ENCODE peak calls at places on chromosome 10, in four cellular contexts. J is lung, E is colonic mucosa, V is right lobe of liver. Z is an unnamed sample.

GRCh38 chr10:27072436-27073114 is 27.7 kb downstream of the ANKRD26 start:
- DNase-seq in V (no peak), E (no peak), J (no peak), Z (no peak)

GRCh38 chr10:30199376-30200018 is 140.1 kb upstream of the JCAD start:
- DNase-seq in J (no peak), E (no peak), V (no peak), Z (no peak)

GRCh38 chr10:59354434-59354833 is 7.9 kb downstream of the FAM13C start:
- DNase-seq in V (no peak), J (no peak), E (no peak), Z (no peak)

GRCh38 chr10:45006631-45007030 is 5.9 kb downstream of the ZNF22 start:
- DNase-seq in V (no peak), J (no peak), E (no peak), Z (no peak)

GRCh38 chr10:24406809-24407483 is 198.0 kb downstream of the KIAA1217 start:
- DNase-seq in V (no peak), E (no peak), J (no peak), Z (no peak)

GRCh38 chr10:83941189-83941588 is 198.1 kb upstream of the GHITM start:
- DNase-seq in V (no peak), J (no peak), E (no peak), Z (no peak)

GRCh38 chr10:97089209-97089865 is 96.4 kb downstream of the SLIT1 start:
- DNase-seq in J (no peak), E (no peak), V (no peak), Z (no peak)

GRCh38 chr10:1085258-1085657 is 29.1 kb downstream of the WDR37 start:
- DNase-seq in V (no peak), E (no peak), J (no peak), Z (no peak)

GRCh38 chr10:53491774-53492173 is 719.2 kb upstream of the MBL2 start:
- DNase-seq in V (no peak), E (no peak), J (no peak), Z (no peak)

GRCh38 chr10:126147866-126148578 is 240.3 kb downstream of the ADAM12 start:
- DNase-seq in J (no peak), V (no peak), E (peak), Z (peak)

GRCh38 chr10:110821508-110821907 is 50.2 kb upstream of the PDCD4 start:
- DNase-seq in V (no peak), E (peak), J (no peak), Z (no peak)

GRCh38 chr10:28676297-28676967 is 889 bp upstream of the BAMBI start:
- DNase-seq in E (no peak), V (no peak), J (no peak), Z (no peak)

GRCh38 chr10:28679941-28680752 is 2.8 kb downstream of the BAMBI start:
- DNase-seq in E (peak), J (no peak), V (peak), Z (no peak)

GRCh38 chr10:28678687-28679457 is 1.6 kb downstream of the BAMBI start:
- DNase-seq in E (peak), V (no peak), J (no peak), Z (no peak)

GRCh38 chr10:28676968-28677888 is at the start of gene BAMBI:
- DNase-seq in E (peak), J (peak), V (peak), Z (peak)

GRCh38 chr10:28677889-28678686 is 767 bp downstream of the BAMBI start:
- DNase-seq in V (peak), E (peak), J (no peak), Z (no peak)
- H3K4me3 ChIP-seq in V (peak), E (peak), J (peak), Z (peak)

GRCh38 chr10:47165711-47166404 is 134.1 kb upstream of the GDF10 start:
- DNase-seq in J (peak), V (peak), E (no peak), Z (peak)
- H3K4me3 ChIP-seq in J (no peak), V (no peak), E (peak), Z (peak)

DNA sequence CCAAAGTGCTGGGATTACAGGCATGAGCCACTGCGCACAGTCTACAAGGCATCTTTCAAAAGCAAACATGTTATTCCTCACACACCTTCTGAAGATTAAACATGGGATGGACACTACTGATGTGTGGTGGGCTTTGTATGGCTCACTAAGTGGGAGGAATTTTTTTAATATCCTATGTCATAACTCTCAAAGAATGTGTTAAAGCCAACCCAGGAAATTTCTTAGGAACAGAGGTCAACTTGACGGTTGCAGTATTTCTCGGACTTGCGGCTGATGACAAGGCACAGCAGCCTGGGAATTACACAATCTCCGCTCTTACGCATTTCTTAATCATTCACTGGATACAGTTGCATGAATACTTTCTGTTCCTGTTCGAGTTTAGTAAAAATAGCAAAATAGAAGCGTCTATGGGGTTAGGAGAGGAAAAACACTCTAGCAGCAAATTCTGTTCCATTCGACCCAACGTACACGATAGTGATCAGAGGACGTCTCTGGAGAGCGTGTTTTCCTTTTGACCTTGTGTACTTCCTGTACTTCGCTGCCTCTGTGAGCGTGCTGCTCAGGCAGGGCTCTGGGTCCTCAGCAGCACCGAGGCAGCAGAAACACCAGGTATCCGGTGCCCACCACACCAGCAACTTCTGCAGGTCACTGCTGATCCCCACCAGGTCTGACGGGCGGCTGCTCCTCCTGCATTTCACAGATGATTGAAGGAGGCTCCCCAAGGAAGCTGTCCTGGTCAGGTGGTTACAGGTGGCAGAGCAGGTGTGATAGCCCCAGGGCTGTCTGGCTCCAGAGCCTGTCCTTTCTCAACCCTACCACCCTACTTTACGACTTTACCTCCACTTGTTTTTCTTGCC is 26.4 kb upstream of the SRGN start:
- DNase-seq in V (peak), E (peak), J (peak), Z (peak)
- H3K4me3 ChIP-seq in V (no peak), E (peak), J (no peak), Z (peak)

DNA sequence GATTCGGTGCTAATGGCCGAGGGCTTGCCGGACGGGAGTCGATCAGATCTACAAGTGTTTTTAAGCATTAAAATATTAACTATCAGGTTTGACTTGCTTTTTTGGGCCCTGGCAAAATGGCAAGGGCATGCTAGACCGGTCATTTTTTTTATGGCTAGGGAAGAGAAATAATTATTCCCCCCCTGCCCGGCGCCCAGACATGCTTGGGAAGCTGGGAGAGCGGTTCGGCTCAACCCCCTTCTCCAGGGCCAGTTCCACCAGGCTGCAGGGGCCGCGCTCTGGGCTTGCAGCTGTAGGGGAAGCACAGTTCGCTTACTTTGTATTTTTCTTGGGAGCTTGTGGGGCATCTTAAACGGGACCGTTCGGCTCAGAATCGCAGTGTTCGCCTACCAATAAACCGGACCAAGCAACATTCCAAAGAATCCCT is 3.0 kb downstream of the TCF7L2 start:
- DNase-seq in V (peak), J (peak), E (peak), Z (no peak)
- H3K4me3 ChIP-seq in V (peak), J (peak), E (peak), Z (peak)

GRCh38 chr10:118459642-118460193 is 117.6 kb upstream of the FAM204A start:
- DNase-seq in J (peak), V (peak), E (peak), Z (no peak)
- H3K4me3 ChIP-seq in J (no peak), V (no peak), E (no peak), Z (no peak)

GRCh38 chr10:18140957-18141888 is 999 bp downstream of the CACNB2 start:
- DNase-seq in V (no peak), J (no peak), E (peak), Z (no peak)

GRCh38 chr10:18136056-18136916 is 3.9 kb upstream of the CACNB2 start:
- DNase-seq in E (no peak), V (no peak), J (no peak), Z (no peak)

GRCh38 chr10:18142151-18142550 is 1.9 kb downstream of the CACNB2 start:
- DNase-seq in J (no peak), V (no peak), E (no peak), Z (no peak)

GRCh38 chr10:18137111-18137510 is 3.1 kb upstream of the CACNB2 start:
- DNase-seq in J (no peak), E (no peak), V (no peak), Z (no peak)

DNA sequence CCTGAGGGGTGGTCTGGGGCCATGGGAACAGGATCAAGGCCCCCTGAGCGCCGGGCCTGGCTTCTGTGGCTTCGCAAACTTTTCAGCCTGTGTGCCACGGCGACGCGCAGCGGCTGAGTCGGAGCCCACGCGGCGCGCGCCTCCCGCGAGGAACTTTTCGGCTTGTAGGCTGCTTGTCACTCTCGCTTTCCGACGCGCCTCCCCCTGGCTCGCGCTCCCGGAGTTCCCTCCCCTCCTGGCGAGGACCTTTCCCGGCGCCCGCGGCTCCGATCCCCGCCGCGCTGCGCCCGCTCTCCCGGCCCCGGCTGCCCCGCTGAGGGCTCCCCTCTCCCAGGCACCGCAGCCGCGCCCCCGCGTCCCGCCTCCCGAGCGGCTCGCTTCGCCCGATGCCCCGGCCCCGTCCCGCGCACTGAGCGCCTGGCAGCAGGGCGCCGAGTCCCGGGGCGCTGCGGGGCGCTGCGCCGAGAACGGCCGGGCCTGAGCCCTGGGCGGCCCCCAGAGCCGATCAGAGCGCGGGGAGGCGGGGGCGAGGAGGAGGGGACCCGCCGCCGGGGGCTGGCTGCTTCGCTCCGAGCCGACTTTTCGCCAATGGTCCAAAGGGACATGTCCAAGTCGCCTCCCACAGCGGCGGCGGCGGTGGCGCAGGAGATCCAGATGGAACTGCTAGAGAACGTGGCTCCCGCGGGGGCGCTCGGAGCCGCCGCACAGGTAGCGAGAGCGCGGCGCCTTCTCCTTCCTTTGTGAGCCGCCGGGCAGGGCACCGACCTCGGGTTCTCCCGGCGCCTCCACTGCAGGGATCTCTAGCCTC is at the start of gene CACNB2:
- DNase-seq in J (no peak), V (peak), E (peak), Z (no peak)
- H3K4me3 ChIP-seq in J (peak), V (peak), E (peak), Z (peak)

DNA sequence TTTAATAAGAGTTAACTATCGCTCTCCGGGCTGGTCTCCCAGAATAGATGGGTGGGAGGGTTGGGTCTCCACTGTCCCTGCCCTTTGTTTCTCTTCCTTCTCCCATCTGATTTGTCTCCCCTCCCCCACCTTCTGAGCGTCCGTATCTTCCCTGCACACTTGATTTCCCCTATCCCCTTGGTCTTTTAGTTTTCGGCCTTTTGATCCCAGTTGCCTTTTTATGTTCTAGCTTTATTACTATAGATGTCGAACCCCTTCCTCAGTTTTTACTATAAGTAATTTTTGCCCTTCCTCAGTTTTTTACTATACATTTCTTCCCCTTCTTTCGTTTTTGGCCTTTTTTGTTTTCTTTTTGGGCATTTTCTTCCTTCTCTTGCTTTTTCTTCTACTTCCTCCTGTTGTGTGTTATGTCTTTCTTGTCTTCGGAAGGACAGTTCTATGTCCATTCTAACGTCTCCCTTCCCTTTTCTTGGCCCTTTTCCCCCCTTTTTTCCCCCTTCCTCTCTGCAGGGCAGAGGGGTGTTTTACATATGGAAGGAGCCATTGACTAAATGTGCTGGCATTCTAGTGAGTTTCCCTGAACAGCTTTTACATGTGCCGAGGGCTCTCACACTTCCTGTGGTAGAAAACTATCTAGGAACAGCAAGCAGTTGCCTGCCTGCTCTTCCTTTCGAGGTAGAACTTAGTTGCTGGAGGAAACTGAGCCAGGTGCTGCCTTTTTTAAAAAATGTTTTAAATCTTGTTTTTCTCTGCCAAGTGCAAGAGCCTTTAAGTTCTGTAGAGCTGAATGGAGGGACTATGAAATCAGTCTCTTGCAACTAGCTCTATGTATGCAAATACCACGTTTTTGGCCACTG is 2.8 kb downstream of the TET1 start:
- DNase-seq in E (no peak), V (no peak), J (no peak), Z (no peak)
- H3K4me3 ChIP-seq in E (no peak), V (no peak), J (no peak), Z (peak)

DNA sequence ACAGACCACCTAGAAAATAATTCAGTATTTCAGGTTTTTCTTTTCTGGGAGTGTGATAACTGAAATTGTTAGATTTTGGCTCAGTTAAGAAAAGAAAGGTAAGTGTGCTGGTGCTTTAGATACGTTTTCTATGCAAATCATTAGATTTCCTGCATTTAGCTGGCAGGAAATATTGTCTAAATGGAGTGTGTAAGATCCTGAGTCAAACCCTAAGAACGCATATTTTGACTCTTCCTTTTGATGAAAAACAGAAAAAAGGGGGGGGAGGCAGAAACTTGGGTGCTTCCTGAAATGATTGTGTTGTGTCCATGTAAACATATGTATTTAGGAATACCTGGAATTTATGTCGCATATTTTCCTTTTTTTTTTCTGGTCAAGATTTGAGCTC is 1.2 kb downstream of the GRK5 start:
- DNase-seq in V (no peak), J (no peak), E (no peak), Z (no peak)
- H3K4me3 ChIP-seq in V (peak), J (peak), E (peak), Z (peak)

GRCh38 chr10:12264204-12264908 is 68.4 kb downstream of the CDC123 start:
- DNase-seq in V (peak), E (peak), J (peak), Z (peak)
- H3K4me3 ChIP-seq in V (peak), E (peak), J (no peak), Z (peak)

GRCh38 chr10:66799474-66799873 is 126.4 kb upstream of the LRRTM3 start:
- DNase-seq in J (no peak), V (no peak), E (no peak), Z (no peak)
- H3K4me3 ChIP-seq in J (no peak), V (peak), E (no peak), Z (no peak)

Z was measured in skeletal muscle cell.